ENCODE peak calls at places on chromosomes 4 and X, in nine cellular contexts. C, U, J, E, V, K, T, H and Q are unnamed samples.

GRCh38 chr4:186516287-186516686 is 39.1 kb downstream of the MTNR1A start:
- DNase-seq in C (no peak), U (no peak), J (no peak), E (no peak), V (no peak), K (no peak), T (no peak), H (no peak), Q (no peak)

GRCh38 chr4:160127211-160127610 is 1024.3 kb downstream of the RAPGEF2 start:
- DNase-seq in C (no peak), U (no peak), J (no peak), E (no peak), V (no peak), K (no peak), T (no peak), H (no peak), Q (no peak)

GRCh38 chr4:55853484-55854046 is at the start of gene EXOC1:
- DNase-seq in C (peak; percentile 84), U (peak; percentile 89), J (peak; percentile 98), E (peak; percentile 87), V (peak; percentile 94), K (peak; percentile 99), T (peak; percentile 100), H (peak; percentile 81), Q (peak; percentile 93)

GRCh38 chr4:833731-834367 is 7.9 kb upstream of the CPLX1 start:
- DNase-seq in C (no peak), U (no peak), J (no peak), E (no peak), V (no peak), K (peak; percentile 36), T (peak; percentile 47), H (no peak), Q (no peak)

GRCh38 chr4:114334808-114335739 is 263.5 kb upstream of the UGT8 start:
- DNase-seq in C (no peak), U (no peak), J (no peak), E (no peak), V (no peak), K (no peak), T (no peak), H (no peak), Q (no peak)

GRCh38 chr4:8228319-8229250 is 29.5 kb downstream of the SH3TC1 start:
- DNase-seq in C (peak; percentile 44), U (peak; percentile 90), J (peak; percentile 75), E (peak; percentile 55), V (no peak), K (peak; percentile 84), T (no peak), H (peak; percentile 28), Q (peak; percentile 36)

GRCh38 chrX:51837926-51838325 is 55.5 kb upstream of the MAGED1 start:
- DNase-seq in C (no peak), U (no peak), J (no peak), E (no peak), V (peak; percentile 9), K (peak; percentile 50), T (no peak), H (no peak), Q (no peak)

GRCh38 chr4:122898370-122899150 is 23.8 kb downstream of the NUDT6 start:
- DNase-seq in C (no peak), U (peak; percentile 92), J (no peak), E (peak; percentile 53), V (no peak), K (no peak), T (no peak), H (peak; percentile 76), Q (no peak)

GRCh38 chrX:37371578-37371981 is 22.4 kb downstream of the PRRG1 start:
- DNase-seq in C (no peak), U (no peak), J (no peak), E (no peak), V (no peak), K (peak; percentile 80), T (peak; percentile 78), H (no peak), Q (no peak)

GRCh38 chr4:150234246-150234645 is 156.0 kb downstream of the DCLK2 start:
- DNase-seq in C (no peak), U (no peak), J (no peak), E (no peak), V (no peak), K (no peak), T (no peak), H (no peak), Q (no peak)

GRCh38 chrX:118560380-118560932 is 64.8 kb downstream of the DOCK11 start:
- DNase-seq in C (no peak), U (no peak), J (no peak), E (no peak), V (no peak), K (no peak), T (no peak), H (no peak), Q (no peak)

GRCh38 chr4:161356351-161356750 is 807.4 kb downstream of the FSTL5 start:
- DNase-seq in C (no peak), U (no peak), J (no peak), E (no peak), V (no peak), K (no peak), T (no peak), H (no peak), Q (no peak)

GRCh38 chrX:109740076-109740809 is 7.2 kb upstream of the ACSL4 start:
- DNase-seq in C (no peak), U (peak; percentile 81), J (no peak), E (no peak), V (no peak), K (no peak), T (no peak), H (no peak), Q (no peak)

GRCh38 chrX:16394290-16394689 is 227.0 kb downstream of the MAGEB17 start:
- DNase-seq in C (no peak), U (no peak), J (no peak), E (no peak), V (no peak), K (no peak), T (no peak), H (no peak), Q (no peak)

GRCh38 chrX:47644557-47645091 is 5.7 kb downstream of the ELK1 start:
- DNase-seq in C (no peak), U (no peak), J (no peak), E (no peak), V (peak; percentile 56), K (no peak), T (no peak), H (no peak), Q (no peak)

GRCh38 chrX:119391279-119391678 is 7.9 kb upstream of the SLC25A43 start:
- DNase-seq in C (no peak), U (peak; percentile 39), J (peak; percentile 13), E (no peak), V (peak; percentile 56), K (no peak), T (no peak), H (no peak), Q (no peak)

GRCh38 chr4:33715996-33716395 is 2528.3 kb downstream of the ARAP2 start:
- DNase-seq in C (no peak), U (peak; percentile 59), J (no peak), E (no peak), V (no peak), K (no peak), T (no peak), H (peak; percentile 53), Q (no peak)

GRCh38 chr4:41611881-41612871 is 74.2 kb downstream of the LIMCH1 start:
- DNase-seq in C (no peak), U (peak; percentile 82), J (no peak), E (no peak), V (peak; percentile 15), K (peak; percentile 60), T (no peak), H (no peak), Q (no peak)